ENCODE peak calls at places on chromosomes 12 and 14, in six cellular contexts. B is GM19239, U is ureter, N is T-cell, R is NCI-H146, D is substantia nigra. Y is an unnamed sample.

GRCh38 chr12:44477331-44477980 is 398.7 kb downstream of the NELL2 start:
- DNase-seq in D (no peak), N (no peak), U (no peak), R (no peak), B (no peak), Y (no peak)

GRCh38 chr14:60085085-60085484 is 6.6 kb upstream of the PCNX4 start:
- DNase-seq in B (no peak), D (no peak), U (no peak), R (no peak), N (no peak), Y (no peak)

GRCh38 chr12:48924617-48925217 is 575 bp downstream of the FKBP11 start:
- DNase-seq in R (peak; percentile 74), N (peak; percentile 83), U (peak; percentile 66), B (peak; percentile 83), D (no peak), Y (peak; percentile 89)

GRCh38 chr14:77037338-77037782 is 8.9 kb upstream of the IRF2BPL start:
- DNase-seq in N (no peak), U (no peak), B (no peak), D (no peak), R (peak; percentile 63), Y (no peak)

GRCh38 chr12:65824314-65824563 is at the start of gene HMGA2:
- DNase-seq in R (no peak), D (no peak), N (no peak), U (no peak), B (no peak), Y (no peak)

GRCh38 chr14:69428289-69428998 is 30.0 kb downstream of the SLC39A9 start:
- DNase-seq in N (no peak), B (peak; percentile 28), R (no peak), D (no peak), U (no peak), Y (peak; percentile 64)

GRCh38 chr14:24321212-24321975 is 10.1 kb downstream of the LTB4R start:
- DNase-seq in N (no peak), B (no peak), D (no peak), U (no peak), R (no peak), Y (no peak)

GRCh38 chr14:100065161-100065871 is at the start of gene EVL:
- DNase-seq in U (no peak), N (peak; percentile 85), B (no peak), R (no peak), D (no peak), Y (peak; percentile 82)

GRCh38 chr12:47377414-47378221 is 297.9 kb upstream of the AMIGO2 start:
- DNase-seq in N (no peak), D (no peak), U (peak; percentile 93), B (no peak), R (no peak), Y (no peak)

GRCh38 chr12:50103767-50104321 is at the start of gene GPD1:
- DNase-seq in R (peak; percentile 84), N (no peak), U (peak; percentile 71), B (no peak), D (no peak), Y (no peak)

GRCh38 chr12:6341439-6342139 is at the start of gene TNFRSF1A:
- DNase-seq in U (peak; percentile 86), D (no peak), R (no peak), N (peak; percentile 50), B (no peak), Y (no peak)

GRCh38 chr14:49314756-49315155 is 271.4 kb downstream of the RPS29 start:
- DNase-seq in D (no peak), U (no peak), R (no peak), N (no peak), B (no peak), Y (no peak)

GRCh38 chr12:122793685-122794106 is 19.3 kb downstream of the CCDC62 start:
- DNase-seq in N (peak; percentile 5), B (no peak), U (no peak), R (peak; percentile 51), D (no peak), Y (peak; percentile 44)

GRCh38 chr12:12909995-12910391 is 18.6 kb downstream of the GPRC5A start:
- DNase-seq in D (no peak), U (no peak), B (no peak), R (no peak), N (no peak), Y (no peak)

GRCh38 chr12:108029081-108029790 is 99.9 kb upstream of the WSCD2 start:
- DNase-seq in B (no peak), D (no peak), U (no peak), R (no peak), N (no peak), Y (no peak)